ENCODE peak calls at places on chromosomes 3 and 15, in eight cellular contexts. F is WERI-Rb-1, I is GM23338, J is fibroblast of pulmonary artery, P is Peyer's patch, A is cardiac muscle cell, K is fibroblast of lung, N is glutamatergic neuron. C is an unnamed sample.

GRCh38 chr3:184846500-184846899 is 34.5 kb downstream of the VPS8 start:
- DNase-seq in P (no peak), K (no peak), J (no peak), F (no peak), A (no peak), I (no peak), N (no peak), C (no peak)

GRCh38 chr15:58842713-58843396 is 71.8 kb downstream of the MINDY2 start:
- DNase-seq in P (no peak), N (no peak), A (no peak), J (no peak), I (no peak), F (no peak), K (no peak), C (no peak)

GRCh38 chr15:39110336-39110735 is 470.5 kb upstream of the THBS1 start:
- DNase-seq in A (peak), I (no peak), J (peak), K (no peak), P (no peak), N (no peak), F (no peak), C (peak)

GRCh38 chr15:56821721-56822425 is 88.6 kb upstream of the ZNF280D start:
- DNase-seq in A (peak), J (peak), N (peak), P (peak), I (peak), F (peak), K (peak), C (peak)

GRCh38 chr3:56796202-56796601 is 5.5 kb downstream of the ARHGEF3 start:
- DNase-seq in J (peak), I (no peak), P (no peak), K (peak), F (no peak), N (no peak), A (peak), C (peak)

GRCh38 chr3:14234197-14235002 is 55.8 kb downstream of the LSM3 start:
- DNase-seq in N (no peak), J (no peak), F (no peak), P (peak), A (no peak), I (no peak), K (peak), C (peak)

GRCh38 chr3:30170681-30171438 is 435.5 kb upstream of the TGFBR2 start:
- DNase-seq in P (peak), A (no peak), K (no peak), N (no peak), J (no peak), F (no peak), I (no peak), C (no peak)

GRCh38 chr3:88046731-88047130 is 12.1 kb downstream of the CGGBP1 start:
- DNase-seq in I (no peak), K (no peak), N (no peak), A (no peak), J (no peak), P (no peak), F (no peak), C (no peak)

GRCh38 chr3:60053518-60054265 is 1003.9 kb upstream of the CFAP20DC start:
- DNase-seq in J (no peak), P (no peak), F (no peak), A (no peak), K (peak), I (no peak), N (no peak), C (no peak)

GRCh38 chr3:60055765-60056164 is 1005.9 kb upstream of the CFAP20DC start:
- DNase-seq in I (no peak), K (no peak), J (no peak), A (no peak), P (no peak), N (no peak), F (no peak), C (no peak)

GRCh38 chr3:60056394-60056793 is 1006.6 kb upstream of the CFAP20DC start:
- DNase-seq in N (no peak), J (no peak), F (no peak), K (no peak), A (no peak), P (no peak), I (no peak), C (no peak)
- TF ChIP-seq CTCF in N (no peak), J (no peak), F (no peak), K (no peak), A (no peak), P (no peak), I (no peak), C (no peak)

GRCh38 chr3:83048556-83048955 is 1287.1 kb upstream of the GBE1 start:
- DNase-seq in F (no peak), A (no peak), I (no peak), N (no peak), J (no peak), P (no peak), K (no peak), C (no peak)
- TF ChIP-seq CTCF in F (no peak), A (no peak), I (no peak), N (no peak), J (no peak), P (no peak), K (no peak), C (no peak)

DNA sequence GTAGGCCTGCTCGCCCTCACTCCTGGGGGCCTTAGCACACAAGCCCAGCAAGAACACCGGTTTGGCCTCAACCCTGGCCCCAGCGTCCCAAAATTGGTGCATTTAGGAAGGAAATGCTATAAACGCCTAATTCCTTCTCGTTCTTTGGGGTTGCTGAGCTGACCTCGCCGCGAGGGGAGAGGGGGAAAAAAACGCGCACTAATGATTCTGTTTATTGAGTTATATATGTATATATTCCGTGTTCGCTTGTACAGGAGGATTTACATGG is 3.9 kb downstream of the FEZF2 start:
- DNase-seq in N (no peak), K (no peak), P (no peak), I (no peak), F (no peak), A (no peak), J (no peak), C (no peak)
- TF ChIP-seq CTCF in N (no peak), K (no peak), P (no peak), I (no peak), F (no peak), A (no peak), J (no peak), C (no peak)

GRCh38 chr15:41581110-41581509 is 22.1 kb downstream of the TYRO3 start:
- DNase-seq in K (no peak), F (peak), N (no peak), J (no peak), A (peak), P (no peak), I (peak), C (no peak)

GRCh38 chr15:41584636-41585139 is 25.7 kb downstream of the TYRO3 start:
- DNase-seq in F (no peak), A (peak), N (no peak), I (peak), J (no peak), P (no peak), K (no peak), C (peak)

GRCh38 chr15:41583795-41584194 is 24.8 kb downstream of the TYRO3 start:
- DNase-seq in P (no peak), F (no peak), A (no peak), J (no peak), I (no peak), K (no peak), N (no peak), C (no peak)

DNA sequence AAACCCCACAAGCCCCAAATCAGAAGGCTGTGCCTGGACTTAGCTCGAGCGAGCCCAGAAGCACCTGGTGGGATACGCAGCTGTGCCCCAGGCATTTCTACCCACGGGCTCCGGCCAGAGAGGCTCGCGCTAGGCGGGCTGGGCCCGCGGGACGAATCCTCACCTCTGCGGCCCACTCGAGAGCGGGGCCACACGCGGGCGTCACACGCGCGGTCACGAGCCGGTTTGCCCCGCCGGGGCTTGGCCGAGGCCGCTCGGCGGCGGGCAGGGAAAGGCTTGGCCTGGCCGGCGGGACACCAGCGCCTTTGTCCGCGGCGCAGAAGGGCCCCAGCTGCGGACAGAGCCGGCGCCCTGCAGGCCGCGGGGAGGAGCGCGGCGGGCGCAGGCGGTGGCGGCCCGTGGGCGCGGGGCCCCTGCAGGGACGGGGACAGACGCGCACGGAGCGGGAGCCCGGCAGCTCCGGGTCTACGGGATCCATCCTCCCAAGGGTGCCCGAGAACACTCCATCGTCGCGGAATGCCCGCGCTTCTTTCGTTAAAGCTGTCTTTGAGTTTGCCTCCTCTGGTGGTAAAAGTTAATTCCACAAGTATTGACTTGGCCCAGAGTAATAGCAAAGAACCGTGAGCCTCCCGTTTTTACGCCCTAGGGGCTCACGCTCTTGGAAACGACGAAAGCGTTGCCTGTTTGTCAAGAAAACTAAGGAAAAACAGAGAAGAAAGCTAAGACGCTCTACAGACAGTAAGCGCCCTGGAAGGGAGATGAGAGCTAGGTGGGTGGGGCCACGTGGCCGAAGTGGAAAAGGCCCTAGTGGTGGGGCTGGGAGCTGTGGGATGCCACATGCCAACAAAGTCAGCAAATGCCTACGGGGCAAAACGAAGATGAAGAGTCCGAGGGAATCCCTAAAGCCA is 26.4 kb downstream of the TYRO3 start:
- DNase-seq in P (peak), J (peak), F (no peak), K (peak), N (peak), I (peak), A (peak), C (peak)
- TF ChIP-seq CTCF in P (peak), J (peak), F (no peak), K (peak), N (peak), I (peak), A (peak), C (peak)

GRCh38 chr15:72614810-72615532 is 39.5 kb upstream of the GOLGA6B start:
- DNase-seq in A (no peak), I (no peak), J (no peak), F (no peak), K (no peak), P (no peak), N (no peak), C (no peak)
- TF ChIP-seq CTCF in A (no peak), I (no peak), J (no peak), F (no peak), K (no peak), P (no peak), N (no peak), C (no peak)

GRCh38 chr15:66388576-66388975 is 1.9 kb downstream of the MAP2K1 start:
- DNase-seq in N (no peak), J (no peak), K (no peak), P (no peak), I (no peak), F (no peak), A (no peak), C (no peak)

GRCh38 chr15:66386204-66387123 is at the start of gene MAP2K1:
- DNase-seq in F (peak), I (peak), J (peak), K (peak), N (peak), A (peak), P (peak), C (peak)

GRCh38 chr15:66388057-66388363 is 1.3 kb downstream of the MAP2K1 start:
- DNase-seq in A (no peak), K (no peak), N (no peak), F (no peak), I (no peak), P (no peak), J (no peak), C (no peak)

GRCh38 chr15:66389098-66389858 is 2.6 kb downstream of the MAP2K1 start:
- DNase-seq in I (no peak), J (no peak), K (no peak), A (no peak), F (no peak), P (peak), N (no peak), C (no peak)

GRCh38 chr15:66387176-66388056 is 704 bp downstream of the MAP2K1 start:
- DNase-seq in F (peak), P (peak), J (peak), K (peak), A (peak), N (peak), I (peak), C (peak)
- TF ChIP-seq CTCF in F (peak), P (peak), J (peak), K (peak), A (peak), N (no peak), I (peak), C (peak)

GRCh38 chr15:90598053-90598577 is 68.4 kb downstream of the CRTC3 start:
- DNase-seq in F (peak), P (peak), I (peak), N (no peak), J (peak), K (no peak), A (peak), C (no peak)
- TF ChIP-seq CTCF in F (peak), P (peak), I (peak), N (no peak), J (no peak), K (no peak), A (no peak), C (no peak)